ENCODE peak calls at places on chromosomes 11 and 22, in six cellular contexts. Z is Panc1, X is GM23338, K is HL-60, H is K562, M is SK-N-SH. J is an unnamed sample.
A peak's percentile ranks its signal among the peaks of the same experiment; 100 is the strongest.

GRCh38 chr11:15716550-15716949 is 601.8 kb downstream of the INSC start:
- DNase-seq in K (no peak), Z (no peak), X (no peak), H (no peak), M (no peak), J (no peak)

GRCh38 chr22:50537765-50538164 is 7.9 kb upstream of the KLHDC7B start:
- DNase-seq in M (peak; percentile 13), K (no peak), Z (no peak), X (no peak), H (no peak), J (no peak)

GRCh38 chr11:9953994-9954626 is 290.2 kb downstream of the SWAP70 start:
- DNase-seq in H (no peak), K (no peak), M (no peak), Z (peak; percentile 61), X (no peak), J (no peak)

GRCh38 chr22:35465109-35465701 is 65.3 kb downstream of the MCM5 start:
- DNase-seq in X (no peak), M (no peak), K (no peak), H (no peak), Z (no peak), J (no peak)

GRCh38 chr11:8093931-8094575 is 13.0 kb downstream of the TUB start:
- DNase-seq in H (no peak), X (no peak), M (no peak), K (no peak), Z (no peak), J (no peak)

GRCh38 chr11:7098235-7098832 is 9.5 kb downstream of the RBMXL2 start:
- DNase-seq in M (peak; percentile 55), Z (peak; percentile 78), X (peak; percentile 87), H (peak; percentile 60), K (peak; percentile 10), J (peak; percentile 50)

GRCh38 chr11:94201004-94201465 is 72.4 kb downstream of the PANX1 start:
- DNase-seq in X (no peak), M (no peak), Z (no peak), H (no peak), K (no peak), J (no peak)

GRCh38 chr22:41603873-41604332 is 14.3 kb upstream of the PMM1 start:
- DNase-seq in H (peak; percentile 52), X (no peak), Z (no peak), M (no peak), K (peak; percentile 24), J (no peak)

GRCh38 chr11:66720223-66720898 is 8.7 kb downstream of the SPTBN2 start:
- DNase-seq in M (peak; percentile 60), X (peak; percentile 91), K (peak; percentile 25), Z (no peak), H (peak; percentile 45), J (peak; percentile 83)

GRCh38 chr11:12206529-12206928 is 96.1 kb downstream of the MICAL2 start:
- DNase-seq in K (no peak), Z (no peak), X (no peak), H (no peak), M (no peak), J (no peak)

GRCh38 chr11:117520201-117520600 is 192.5 kb downstream of the CEP164 start:
- DNase-seq in X (no peak), M (no peak), Z (no peak), H (no peak), K (no peak), J (no peak)

GRCh38 chr11:117134431-117134830 is 9.7 kb upstream of the PAFAH1B2 start:
- DNase-seq in X (no peak), Z (no peak), M (no peak), H (no peak), K (no peak), J (no peak)

GRCh38 chr11:70615036-70615875 is 216.9 kb downstream of the CTTN start:
- DNase-seq in H (no peak), X (no peak), Z (no peak), M (no peak), K (no peak), J (no peak)

GRCh38 chr22:49971232-49972162 is 10.9 kb downstream of the PIM3 start:
- DNase-seq in X (peak; percentile 61), Z (no peak), M (peak; percentile 71), H (peak; percentile 84), K (peak; percentile 45), J (no peak)

GRCh38 chr11:105168457-105168856 is 28.9 kb upstream of the CARD18 start:
- DNase-seq in H (no peak), M (no peak), X (no peak), K (no peak), Z (no peak), J (no peak)

GRCh38 chr11:78101073-78101472 is 21.4 kb upstream of the NDUFC2 start:
- DNase-seq in Z (no peak), M (no peak), K (no peak), X (no peak), H (no peak), J (no peak)

GRCh38 chr11:120510406-120511115 is 987 bp upstream of the GRIK4 start:
- DNase-seq in X (no peak), M (peak; percentile 36), K (no peak), H (no peak), Z (no peak), J (no peak)

GRCh38 chr11:120512727-120513435 is 1.3 kb downstream of the GRIK4 start:
- DNase-seq in X (no peak), Z (no peak), H (no peak), K (no peak), M (peak; percentile 63), J (no peak)

GRCh38 chr11:120509346-120510053 is 2.0 kb upstream of the GRIK4 start:
- DNase-seq in K (no peak), H (no peak), X (no peak), M (no peak), Z (no peak), J (no peak)

GRCh38 chr11:120511804-120512726 is 517 bp downstream of the GRIK4 start:
- DNase-seq in K (no peak), M (peak; percentile 76), X (no peak), Z (no peak), H (peak; percentile 35), J (no peak)

DNA sequence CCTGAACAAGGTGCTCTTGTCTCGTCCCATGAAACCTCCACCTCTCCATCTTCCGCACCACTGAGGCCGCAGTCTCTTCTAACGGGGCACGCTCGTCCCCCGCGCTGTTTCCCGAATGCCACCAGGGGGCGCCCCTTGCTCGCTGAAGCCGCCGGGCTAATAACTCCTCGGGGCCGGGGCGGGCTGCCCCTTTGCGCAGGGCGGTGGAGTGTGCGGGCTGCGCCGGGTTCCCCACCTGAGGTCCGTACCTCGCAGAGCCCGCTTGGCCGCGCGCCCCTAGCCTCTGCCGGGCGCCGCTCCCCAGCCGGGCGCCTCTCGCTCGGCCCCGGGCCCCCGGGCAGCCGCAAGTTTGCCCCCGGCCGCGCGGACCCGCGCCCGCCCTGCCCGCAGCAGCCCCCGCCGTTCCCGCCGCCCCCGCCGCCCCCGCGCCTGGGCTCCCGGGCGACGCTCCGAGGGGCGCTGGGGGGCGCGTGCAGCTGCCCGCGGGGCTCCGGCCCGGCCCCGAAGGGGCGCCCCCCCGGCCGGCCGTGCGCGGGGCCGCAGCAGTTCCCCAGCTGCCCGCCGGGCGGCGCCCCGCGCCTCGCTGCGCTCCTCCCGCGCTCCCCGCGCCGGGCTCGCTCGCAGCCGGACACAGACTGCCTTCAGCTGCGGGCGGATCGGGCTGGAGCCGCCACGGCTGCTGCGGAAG is at the start of gene GRIK4:
- DNase-seq in M (peak; percentile 96), K (peak; percentile 70), Z (peak; percentile 22), X (peak; percentile 93), H (peak; percentile 92), J (peak; percentile 39)
- TF ChIP-seq REST in M (no peak), K (no peak), Z (no peak), X (no peak), H (no peak), J (no peak)

DNA sequence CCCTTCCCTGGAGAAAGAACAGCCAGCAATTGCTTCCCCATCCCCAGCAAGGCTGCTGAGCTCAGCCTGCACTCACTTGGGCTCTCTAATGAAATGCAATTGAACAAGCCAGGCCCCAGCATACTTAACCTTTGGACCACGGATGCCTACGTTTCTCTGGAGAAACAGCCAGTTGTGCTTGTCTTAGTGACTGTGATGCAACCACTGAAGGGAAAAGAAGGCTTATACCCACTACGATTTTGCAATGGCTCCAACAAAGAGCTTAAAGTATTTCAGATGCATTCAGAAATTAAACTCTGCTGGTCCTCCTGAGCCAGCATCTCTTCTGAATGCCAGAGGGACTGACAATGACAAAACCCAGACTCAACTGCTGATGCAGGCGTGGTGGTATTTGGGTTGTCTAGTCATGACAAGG is 51.3 kb upstream of the SESN3 start:
- DNase-seq in K (peak; percentile 82), M (no peak), Z (no peak), X (peak; percentile 48), H (no peak), J (no peak)
- TF ChIP-seq POLR2AphosphoS5 in K (peak; percentile 19), M (no peak), Z (no peak), X (no peak), H (no peak), J (no peak)

GRCh38 chr11:131544591-131544990 is 174.2 kb downstream of the NTM start:
- DNase-seq in X (peak; percentile 80), M (no peak), Z (no peak), K (no peak), H (no peak), J (no peak)
- TF ChIP-seq CTCF in X (peak; percentile 81), M (no peak), Z (no peak), K (no peak), H (no peak), J (no peak)

GRCh38 chr22:30637701-30638114 is 2.1 kb downstream of the SLC35E4 start:
- DNase-seq in K (no peak), X (no peak), M (peak; percentile 51), Z (no peak), H (no peak), J (no peak)
- TF ChIP-seq REST in K (no peak), X (no peak), M (no peak), Z (no peak), H (no peak), J (no peak)

GRCh38 chr11:69010361-69010891 is 2.6 kb downstream of the MRGPRF start:
- DNase-seq in Z (no peak), H (no peak), K (no peak), X (no peak), M (peak; percentile 63), J (no peak)
- TF ChIP-seq POLR2AphosphoS5 in Z (no peak), H (no peak), K (no peak), X (no peak), M (no peak), J (no peak)

GRCh38 chr11:36289226-36289852 is at the start of gene COMMD9:
- DNase-seq in M (peak; percentile 92), Z (peak; percentile 75), X (peak; percentile 98), K (peak; percentile 98), H (peak; percentile 96), J (peak; percentile 88)

GRCh38 chr11:36296925-36297604 is 977 bp downstream of the PRR5L start:
- DNase-seq in K (peak; percentile 47), M (no peak), Z (no peak), X (no peak), H (no peak), J (no peak)

GRCh38 chr11:36288442-36289225 is 590 bp downstream of the COMMD9 start:
- DNase-seq in Z (no peak), H (no peak), M (peak; percentile 21), X (no peak), K (peak; percentile 50), J (no peak)

GRCh38 chr11:36295926-36296325 is at the start of gene PRR5L:
- DNase-seq in M (no peak), K (no peak), H (no peak), Z (no peak), X (no peak), J (no peak)

GRCh38 chr11:36292311-36292722 is 3.1 kb upstream of the COMMD9 start:
- DNase-seq in X (peak; percentile 81), Z (no peak), K (peak; percentile 35), M (peak; percentile 71), H (peak; percentile 33), J (peak; percentile 26)
- TF ChIP-seq CTCF in X (peak; percentile 77), Z (peak; percentile 58), K (no peak), M (peak; percentile 65), H (peak; percentile 71), J (peak; percentile 31)

GRCh38 chr11:122204206-122204605 is 88.2 kb upstream of the BLID start:
- DNase-seq in H (no peak), M (no peak), K (no peak), Z (no peak), X (no peak), J (no peak)
- TF ChIP-seq REST in H (no peak), M (no peak), K (no peak), Z (no peak), X (no peak), J (no peak)